ENCODE peak calls at places on chromosomes 3 and 15, in ten cellular contexts. G, X, W, I, F, C, H, E, S and K are unnamed samples.

GRCh38 chr3:63875510-63875909 is 11.8 kb downstream of the ATXN7 start:
- DNase-seq in E (no peak), W (no peak), H (no peak), S (no peak), I (no peak), G (no peak), F (no peak), X (no peak), C (no peak), K (no peak)

GRCh38 chr15:71612066-71612715 is 198.2 kb upstream of the NR2E3 start:
- DNase-seq in G (no peak), H (no peak), S (no peak), X (no peak), I (no peak), E (no peak), C (no peak), F (no peak), W (peak; percentile 63), K (no peak)

GRCh38 chr3:141680620-141681389 is 57.3 kb upstream of the RNF7 start:
- DNase-seq in F (no peak), W (no peak), G (no peak), H (no peak), I (no peak), S (peak; percentile 28), E (no peak), X (no peak), C (peak; percentile 75), K (peak; percentile 82)

GRCh38 chr3:187551419-187551818 is 118.8 kb downstream of the SST start:
- DNase-seq in W (no peak), F (no peak), X (no peak), E (no peak), S (peak; percentile 4), C (no peak), G (no peak), H (no peak), I (no peak), K (no peak)

GRCh38 chr3:40337136-40338108 is 27.9 kb downstream of the EIF1B start:
- DNase-seq in X (no peak), F (no peak), G (no peak), H (no peak), C (peak; percentile 98), S (no peak), W (no peak), I (no peak), E (no peak), K (peak; percentile 29)

GRCh38 chr15:100330221-100330620 is 11.6 kb downstream of the ADAMTS17 start:
- DNase-seq in C (no peak), G (no peak), S (no peak), E (no peak), F (no peak), H (no peak), I (no peak), X (no peak), W (no peak), K (no peak)

GRCh38 chr15:57427367-57427821 is 51.1 kb downstream of the CGNL1 start:
- DNase-seq in W (peak; percentile 66), C (peak; percentile 22), H (no peak), X (no peak), I (no peak), G (no peak), F (no peak), S (peak; percentile 62), E (no peak), K (peak; percentile 40)

GRCh38 chr3:132225664-132226063 is 91.5 kb upstream of the ACP3 start:
- DNase-seq in X (no peak), S (no peak), C (peak; percentile 98), I (no peak), F (no peak), W (no peak), E (no peak), H (no peak), G (no peak), K (peak; percentile 57)

GRCh38 chr15:92416557-92416956 is 22.9 kb downstream of the ST8SIA2 start:
- DNase-seq in G (no peak), H (no peak), W (no peak), S (no peak), C (no peak), I (no peak), E (no peak), X (no peak), F (no peak), K (no peak)

GRCh38 chr15:92415639-92416297 is 22.1 kb downstream of the ST8SIA2 start:
- DNase-seq in W (no peak), E (no peak), I (no peak), H (no peak), X (no peak), S (no peak), G (no peak), C (no peak), F (no peak), K (no peak)

GRCh38 chr15:92421980-92422379 is 28.3 kb downstream of the ST8SIA2 start:
- DNase-seq in C (peak; percentile 7), F (no peak), W (no peak), X (no peak), I (no peak), H (no peak), S (no peak), G (no peak), E (no peak), K (no peak)

GRCh38 chr15:92413511-92413910 is 19.8 kb downstream of the ST8SIA2 start:
- DNase-seq in H (no peak), X (no peak), G (no peak), F (no peak), I (no peak), W (no peak), S (no peak), E (no peak), C (no peak), K (no peak)

GRCh38 chr15:92418864-92419263 is 25.2 kb downstream of the ST8SIA2 start:
- DNase-seq in F (no peak), W (no peak), S (no peak), G (no peak), C (no peak), H (no peak), X (no peak), E (no peak), I (no peak), K (no peak)
- TF ChIP-seq CTCF in F (no peak), W (no peak), S (no peak), G (no peak), C (no peak), H (no peak), X (no peak), E (no peak), I (no peak), K (no peak)

GRCh38 chr3:44339181-44339741 is 695 bp downstream of the TCAIM start:
- DNase-seq in W (no peak), S (no peak), E (no peak), X (no peak), G (no peak), C (no peak), H (no peak), I (no peak), F (no peak), K (no peak)

GRCh38 chr3:44338010-44338827 is at the start of gene TCAIM:
- DNase-seq in G (peak; percentile 98), X (peak; percentile 99), E (peak; percentile 99), I (peak; percentile 99), C (peak; percentile 92), S (peak; percentile 96), F (peak; percentile 99), H (peak; percentile 98), W (peak; percentile 99), K (peak; percentile 98)

GRCh38 chr3:44338828-44339127 is 212 bp downstream of the TCAIM start:
- DNase-seq in H (no peak), C (no peak), S (no peak), E (no peak), X (no peak), I (no peak), F (no peak), G (no peak), W (no peak), K (no peak)

GRCh38 chr3:44339990-44340389 is 1.4 kb downstream of the TCAIM start:
- DNase-seq in S (no peak), G (no peak), W (no peak), F (no peak), I (no peak), E (no peak), X (no peak), C (no peak), H (no peak), K (no peak)

DNA sequence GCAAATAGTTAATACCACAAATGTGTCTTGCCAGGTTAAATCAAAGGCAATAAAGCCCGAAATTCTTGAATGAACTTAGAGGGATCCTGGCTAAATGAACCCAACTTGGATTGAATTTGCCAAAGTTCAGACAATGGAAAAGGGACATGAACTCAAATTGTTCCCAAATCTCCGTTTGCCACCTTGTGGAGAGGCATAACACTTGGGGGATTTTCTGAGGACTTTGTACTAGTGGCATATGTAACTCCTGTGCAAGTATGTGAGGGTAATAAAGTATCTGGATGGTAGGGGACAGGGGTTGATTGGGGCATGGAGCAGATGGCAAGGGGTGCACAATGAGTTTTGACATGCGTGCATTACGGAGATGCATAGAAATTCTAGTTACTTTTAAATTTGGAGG is 1.3 kb upstream of the TCAIM start:
- DNase-seq in X (no peak), C (no peak), E (no peak), W (no peak), S (no peak), G (no peak), F (no peak), I (no peak), H (no peak), K (no peak)
- TF ChIP-seq CTCF in X (no peak), C (no peak), E (no peak), W (no peak), S (no peak), G (no peak), F (no peak), I (no peak), H (no peak), K (no peak)

GRCh38 chr3:169285057-169285990 is 378.2 kb downstream of the MECOM start:
- DNase-seq in G (no peak), X (no peak), W (no peak), E (no peak), S (no peak), F (no peak), C (no peak), I (no peak), H (no peak), K (no peak)

GRCh38 chr3:169283902-169284451 is 379.5 kb downstream of the MECOM start:
- DNase-seq in W (no peak), S (no peak), E (no peak), F (no peak), H (no peak), X (no peak), G (no peak), C (no peak), I (no peak), K (no peak)

GRCh38 chr3:169278667-169279066 is 384.8 kb downstream of the MECOM start:
- DNase-seq in H (no peak), C (peak; percentile 20), G (no peak), S (no peak), W (no peak), I (no peak), F (no peak), E (no peak), X (no peak), K (no peak)

GRCh38 chr3:169278092-169278491 is 385.4 kb downstream of the MECOM start:
- DNase-seq in E (no peak), G (no peak), S (no peak), W (no peak), C (no peak), H (no peak), X (no peak), F (no peak), I (no peak), K (no peak)

DNA sequence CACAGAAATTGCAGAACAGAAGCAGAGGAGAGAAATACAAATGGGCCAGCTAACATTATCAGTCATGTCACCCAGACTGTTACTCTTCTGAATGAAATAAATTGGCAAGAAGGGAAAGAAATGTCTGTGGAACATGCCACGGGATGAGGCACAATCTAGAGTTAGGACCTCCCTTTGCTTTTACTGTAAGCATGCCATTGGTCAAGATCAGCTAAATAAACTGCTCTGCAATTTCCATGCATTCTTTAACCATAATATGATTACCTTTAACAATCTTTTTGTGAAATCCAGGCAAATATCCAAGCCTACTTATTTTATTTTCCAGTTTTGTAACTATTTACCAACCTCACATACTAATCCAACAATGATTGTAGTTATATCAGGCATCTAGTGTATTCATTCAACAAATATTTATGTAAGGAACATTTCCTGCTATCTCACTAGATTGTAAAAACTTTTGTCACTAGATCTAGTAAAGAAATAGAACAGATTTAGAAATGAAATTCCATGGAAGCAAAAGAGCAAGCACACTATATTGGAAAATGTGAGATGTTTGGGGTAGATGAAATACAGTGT is 383.4 kb downstream of the MECOM start:
- DNase-seq in S (no peak), I (no peak), E (no peak), H (no peak), W (no peak), C (no peak), X (no peak), F (no peak), G (no peak), K (no peak)
- TF ChIP-seq CTCF in S (no peak), I (no peak), E (no peak), H (no peak), W (no peak), C (no peak), X (no peak), F (no peak), G (no peak), K (no peak)

DNA sequence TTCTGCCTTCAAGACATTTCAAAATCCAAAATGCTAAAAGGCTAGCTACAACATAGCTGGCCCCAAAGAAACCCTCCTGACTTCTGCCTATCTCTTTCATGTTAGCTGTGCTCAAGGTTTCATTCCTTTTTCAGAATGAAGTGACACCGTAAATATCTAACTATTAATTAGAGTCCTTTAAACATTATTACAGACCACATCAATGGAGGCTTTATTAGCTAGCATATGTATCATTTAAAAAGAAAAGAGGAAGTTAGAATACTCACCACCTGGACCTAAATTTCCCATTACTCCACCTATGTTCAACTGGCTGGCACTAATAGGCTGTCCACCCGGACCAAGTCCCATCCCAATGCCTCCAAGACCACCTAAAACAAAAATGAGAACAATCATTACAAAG is 24.6 kb downstream of the MYEF2 start:
- DNase-seq in X (no peak), F (no peak), I (no peak), C (no peak), E (no peak), S (no peak), G (no peak), H (no peak), W (no peak), K (no peak)
- TF ChIP-seq CTCF in X (no peak), F (no peak), I (no peak), C (no peak), E (no peak), S (no peak), G (no peak), H (no peak), W (no peak), K (no peak)